ENCODE peak calls at places on chromosomes 2 and 18, in four cellular contexts. C is cardiac muscle cell, X is NT2/D1, L is breast epithelium. D is an unnamed sample.

GRCh38 chr2:80407377-80407776 is 102.8 kb upstream of the LRRTM1 start:
- DNase-seq in L (no peak), C (no peak), X (no peak), D (no peak)

GRCh38 chr2:212145111-212145510 is 393.5 kb downstream of the ERBB4 start:
- DNase-seq in X (no peak), L (no peak), C (no peak), D (no peak)

GRCh38 chr2:31008571-31009114 is 129.6 kb downstream of the GALNT14 start:
- DNase-seq in C (no peak), X (no peak), L (no peak), D (no peak)

GRCh38 chr2:28293416-28293815 is 99.2 kb upstream of the FOSL2 start:
- DNase-seq in L (no peak), X (no peak), C (no peak), D (no peak)

GRCh38 chr2:60947056-60947455 is 65.7 kb downstream of the REL start:
- DNase-seq in L (no peak), C (no peak), X (no peak), D (no peak)

GRCh38 chr2:27152796-27153464 is 4.1 kb downstream of the TCF23 start:
- DNase-seq in C (no peak), L (no peak), X (no peak), D (no peak)

GRCh38 chr2:200253631-200254030 is 52.9 kb upstream of the SPATS2L start:
- DNase-seq in L (no peak), X (no peak), C (no peak), D (no peak)

GRCh38 chr2:120415728-120416509 is 70.0 kb downstream of the INHBB start:
- DNase-seq in C (no peak), X (no peak), L (no peak), D (peak)

GRCh38 chr2:38496927-38497669 is 105.6 kb downstream of the HNRNPLL start:
- DNase-seq in X (no peak), L (no peak), C (no peak), D (no peak)

GRCh38 chr18:26971327-26971918 is 105.9 kb upstream of the AQP4 start:
- DNase-seq in C (no peak), L (no peak), X (no peak), D (peak)

GRCh38 chr2:36906277-36906676 is 60.1 kb downstream of the STRN start:
- DNase-seq in L (no peak), C (no peak), X (no peak), D (no peak)

GRCh38 chr2:124540805-124541204 is 515.7 kb downstream of the CNTNAP5 start:
- DNase-seq in X (no peak), C (no peak), L (no peak), D (no peak)

GRCh38 chr2:173386441-173387044 is 31.9 kb downstream of the CDCA7 start:
- DNase-seq in X (no peak), L (no peak), C (peak), D (no peak)

GRCh38 chr18:26003391-26003790 is 87.0 kb downstream of the SS18 start:
- DNase-seq in L (no peak), X (no peak), C (peak), D (no peak)

GRCh38 chr2:206832886-206833285 is 67.5 kb downstream of the FASTKD2 start:
- DNase-seq in L (no peak), X (no peak), C (no peak), D (no peak)

GRCh38 chr2:23554054-23554697 is 169.2 kb downstream of the KLHL29 start:
- DNase-seq in X (no peak), L (no peak), C (no peak), D (no peak)

GRCh38 chr2:50953021-50953420 is 78.9 kb downstream of the NRXN1 start:
- DNase-seq in L (no peak), C (no peak), X (no peak), D (no peak)

GRCh38 chr18:75360206-75360605 is 67.3 kb downstream of the SMIM21 start:
- DNase-seq in L (no peak), X (no peak), C (no peak), D (no peak)

GRCh38 chr2:240576436-240577205 is 8.3 kb downstream of the RNPEPL1 start:
- DNase-seq in X (no peak), L (no peak), C (no peak), D (no peak)

GRCh38 chr2:37871453-37872191 is 53.5 kb upstream of the RMDN2 start:
- DNase-seq in C (no peak), L (no peak), X (no peak), D (no peak)

GRCh38 chr2:5132281-5132680 is 559.9 kb upstream of the SOX11 start:
- DNase-seq in L (no peak), C (no peak), X (no peak), D (no peak)

GRCh38 chr2:19859565-19859964 is 42.2 kb downstream of the TTC32 start:
- DNase-seq in X (no peak), C (no peak), L (no peak), D (no peak)
- H3K4me3 ChIP-seq in X (no peak), C (no peak), L (no peak), D (no peak)

DNA sequence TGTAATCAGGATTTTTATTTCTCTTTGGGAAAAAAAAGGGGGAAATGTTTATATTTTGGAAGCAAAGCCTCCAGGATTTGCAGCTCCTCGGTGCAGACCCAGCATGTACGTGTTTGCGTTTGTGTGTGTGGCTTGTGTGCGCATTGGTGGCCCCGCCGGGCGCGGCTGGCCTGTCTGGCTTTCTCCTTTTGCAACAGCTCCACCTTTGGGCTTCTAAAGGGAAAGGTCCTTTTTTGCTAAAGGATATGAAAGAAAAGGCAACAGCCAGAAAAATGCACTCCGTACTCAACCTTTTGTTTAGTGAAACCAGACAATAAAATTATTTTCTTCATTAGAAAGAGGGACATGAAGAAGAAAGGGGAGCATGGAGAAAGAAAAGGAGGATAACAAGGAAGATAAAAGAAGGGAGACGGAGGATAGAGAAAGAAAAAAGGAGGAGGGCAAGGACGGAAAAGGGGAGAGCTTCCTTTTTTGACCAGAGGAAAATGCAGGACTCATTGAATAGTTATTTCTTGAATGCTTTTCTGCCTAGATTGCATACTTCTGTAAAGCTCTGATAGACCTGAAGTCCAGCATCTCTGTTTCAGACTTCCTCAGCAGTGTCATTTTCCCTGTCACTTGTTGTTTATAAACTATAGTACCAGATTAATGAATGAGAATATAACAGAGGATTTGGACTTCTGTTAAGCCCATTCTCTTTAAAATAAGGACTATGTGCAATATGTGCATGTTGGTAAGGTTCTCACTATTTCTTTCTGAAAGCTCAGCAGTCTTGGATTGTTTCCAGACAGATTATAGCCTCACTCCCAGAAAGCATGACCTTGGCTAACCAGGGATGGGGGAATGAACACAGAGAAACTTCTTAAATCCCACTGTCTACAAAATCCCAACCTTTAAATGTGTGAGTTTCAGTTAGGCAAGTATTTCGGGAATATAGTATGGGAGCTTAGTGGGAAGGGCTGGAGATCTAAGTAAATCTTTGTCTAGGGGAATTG is 563.1 kb upstream of the PIK3C3 start:
- DNase-seq in C (peak), X (peak), L (no peak), D (peak)
- H3K4me3 ChIP-seq in C (no peak), X (no peak), L (peak), D (no peak)

GRCh38 chr2:10704034-10704594 is 14.3 kb upstream of the NOL10 start:
- DNase-seq in L (no peak), X (no peak), C (no peak), D (no peak)

GRCh38 chr2:10707831-10708230 is 13.6 kb upstream of the ATP6V1C2 start:
- DNase-seq in X (no peak), L (no peak), C (no peak), D (no peak)

GRCh38 chr2:10709290-10709939 is 12.0 kb upstream of the ATP6V1C2 start:
- DNase-seq in C (peak), X (peak), L (no peak), D (no peak)

GRCh38 chr2:10700078-10700803 is 10.5 kb upstream of the NOL10 start:
- DNase-seq in C (no peak), L (no peak), X (no peak), D (no peak)

GRCh38 chr2:10706033-10706432 is 15.4 kb upstream of the ATP6V1C2 start:
- DNase-seq in L (no peak), X (no peak), C (no peak), D (no peak)
- H3K4me3 ChIP-seq in L (no peak), X (no peak), C (no peak), D (no peak)

DNA sequence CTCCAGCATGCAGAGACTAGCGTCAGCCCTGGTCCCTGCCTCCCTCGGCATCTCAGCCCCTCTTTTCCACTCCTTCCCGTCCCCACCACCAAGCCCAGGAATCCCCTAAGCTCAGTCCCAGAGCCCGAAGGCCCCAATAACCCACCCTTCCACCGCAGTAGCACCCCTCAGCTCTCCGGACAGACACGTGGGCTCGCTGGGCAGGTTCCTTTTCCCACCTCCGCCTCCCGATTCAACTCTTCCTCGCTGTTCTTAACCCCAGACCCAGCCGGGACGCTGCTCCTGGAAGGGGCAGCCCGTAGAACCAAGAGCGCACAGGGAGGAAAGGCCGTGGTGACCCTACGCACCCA is 1.4 kb downstream of the IHH start:
- DNase-seq in C (no peak), L (no peak), X (no peak), D (no peak)
- H3K4me3 ChIP-seq in C (no peak), L (peak), X (no peak), D (peak)

GRCh38 chr2:40276076-40276475 is 175.8 kb downstream of the SLC8A1 start:
- DNase-seq in L (no peak), X (no peak), C (no peak), D (no peak)
- H3K4me3 ChIP-seq in L (no peak), X (no peak), C (no peak), D (no peak)

GRCh38 chr2:221529177-221529942 is 42.7 kb downstream of the EPHA4 start:
- DNase-seq in X (no peak), L (no peak), C (no peak), D (no peak)
- H3K4me3 ChIP-seq in X (no peak), L (no peak), C (no peak), D (no peak)

GRCh38 chr2:63982335-63982734 is 36.9 kb downstream of the VPS54 start:
- DNase-seq in C (no peak), L (no peak), X (no peak), D (no peak)
- H3K4me3 ChIP-seq in C (no peak), L (no peak), X (no peak), D (no peak)

GRCh38 chr2:118310878-118311442 is 222.7 kb downstream of the INSIG2 start:
- DNase-seq in C (no peak), L (no peak), X (no peak), D (peak)
- H3K4me3 ChIP-seq in C (no peak), L (peak), X (peak), D (peak)

GRCh38 chr2:169038338-169038757 is 7.2 kb upstream of the ABCB11 start:
- DNase-seq in C (no peak), X (no peak), L (no peak), D (no peak)

GRCh38 chr2:169034984-169035544 is 3.9 kb upstream of the ABCB11 start:
- DNase-seq in C (no peak), X (no peak), L (no peak), D (no peak)

GRCh38 chr2:169034256-169034655 is 3.1 kb upstream of the ABCB11 start:
- DNase-seq in C (peak), X (no peak), L (no peak), D (no peak)

GRCh38 chr2:169036717-169037450 is 5.8 kb upstream of the ABCB11 start:
- DNase-seq in C (no peak), L (no peak), X (no peak), D (no peak)

GRCh38 chr2:169035887-169036286 is 4.8 kb upstream of the ABCB11 start:
- DNase-seq in X (no peak), C (no peak), L (no peak), D (no peak)
- H3K4me3 ChIP-seq in X (no peak), C (no peak), L (no peak), D (no peak)

GRCh38 chr2:135246856-135247255 is 194.8 kb downstream of the RAB3GAP1 start:
- DNase-seq in L (no peak), C (no peak), X (no peak), D (no peak)

GRCh38 chr2:135252805-135253458 is 200.8 kb downstream of the RAB3GAP1 start:
- DNase-seq in C (no peak), L (no peak), X (no peak), D (no peak)

GRCh38 chr2:135245055-135245454 is 193.0 kb downstream of the RAB3GAP1 start:
- DNase-seq in C (no peak), L (no peak), X (no peak), D (no peak)

GRCh38 chr2:135248611-135249010 is 196.5 kb downstream of the RAB3GAP1 start:
- DNase-seq in X (no peak), C (no peak), L (no peak), D (no peak)
- H3K4me3 ChIP-seq in X (no peak), C (no peak), L (no peak), D (no peak)